ENCODE peak calls at places on chromosomes 6 and 20, in eight cellular contexts. One of them, this sample, is unnamed. For H3K9me3, the result is how much of the 10 kb centered on the place peaks cover.

GRCh38 chr6:159842035-159842434 is 42.0 kb downstream of the PNLDC1 start:
- DNase-seq in H9: no peak
- DNase-seq in CD8-positive, alpha-beta memory T cell: no peak
- DNase-seq in tibial artery: no peak
- DNase-seq in fibroblast of lung: no peak
- DNase-seq in small intestine: no peak
- DNase-seq in neural progenitor cell: peak
- DNase-seq in uterus: no peak
- DNase-seq in this sample: no peak

GRCh38 chr20:10761786-10762185 is 88.0 kb upstream of the JAG1 start:
- DNase-seq in tibial artery: peak
- DNase-seq in uterus: no peak
- DNase-seq in neural progenitor cell: no peak
- DNase-seq in small intestine: no peak
- DNase-seq in fibroblast of lung: peak
- DNase-seq in H9: no peak
- DNase-seq in CD8-positive, alpha-beta memory T cell: no peak
- DNase-seq in this sample: no peak

GRCh38 chr6:124999105-124999764 is 37.0 kb downstream of the RNF217 start:
- DNase-seq in tibial artery: no peak
- DNase-seq in small intestine: peak
- DNase-seq in H9: no peak
- DNase-seq in fibroblast of lung: no peak
- DNase-seq in uterus: no peak
- DNase-seq in CD8-positive, alpha-beta memory T cell: no peak
- DNase-seq in neural progenitor cell: no peak
- DNase-seq in this sample: no peak

GRCh38 chr6:145656128-145656527 is 79.2 kb downstream of the EPM2A start:
- DNase-seq in small intestine: no peak
- DNase-seq in fibroblast of lung: no peak
- DNase-seq in CD8-positive, alpha-beta memory T cell: no peak
- DNase-seq in uterus: no peak
- DNase-seq in neural progenitor cell: no peak
- DNase-seq in H9: no peak
- DNase-seq in tibial artery: no peak
- DNase-seq in this sample: no peak

GRCh38 chr6:64717281-64717680 is 989.7 kb downstream of the EYS start:
- DNase-seq in neural progenitor cell: no peak
- DNase-seq in CD8-positive, alpha-beta memory T cell: no peak
- DNase-seq in H9: no peak
- DNase-seq in small intestine: no peak
- DNase-seq in tibial artery: no peak
- DNase-seq in fibroblast of lung: no peak
- DNase-seq in uterus: no peak
- DNase-seq in this sample: no peak

GRCh38 chr6:129709451-129709908 is 497 bp downstream of the ARHGAP18 start:
- DNase-seq in CD8-positive, alpha-beta memory T cell: no peak
- DNase-seq in neural progenitor cell: no peak
- DNase-seq in H9: no peak
- DNase-seq in fibroblast of lung: peak
- DNase-seq in uterus: no peak
- DNase-seq in small intestine: peak
- DNase-seq in tibial artery: peak
- DNase-seq in this sample: peak

GRCh38 chr6:22764521-22764920 is 195.2 kb downstream of the HDGFL1 start:
- DNase-seq in CD8-positive, alpha-beta memory T cell: no peak
- DNase-seq in tibial artery: no peak
- DNase-seq in fibroblast of lung: peak
- DNase-seq in uterus: no peak
- DNase-seq in neural progenitor cell: no peak
- DNase-seq in small intestine: no peak
- DNase-seq in H9: no peak
- DNase-seq in this sample: no peak

GRCh38 chr6:46781478-46782378 is 11.5 kb upstream of the MEP1A start:
- DNase-seq in H9: no peak
- DNase-seq in neural progenitor cell: peak
- DNase-seq in CD8-positive, alpha-beta memory T cell: no peak
- DNase-seq in small intestine: peak
- DNase-seq in tibial artery: no peak
- DNase-seq in uterus: no peak
- DNase-seq in fibroblast of lung: peak
- DNase-seq in this sample: peak

GRCh38 chr6:93418448-93419303 is 683 bp downstream of the EPHA7 start:
- DNase-seq in tibial artery: peak
- DNase-seq in H9: peak
- DNase-seq in neural progenitor cell: peak
- DNase-seq in uterus: peak
- DNase-seq in fibroblast of lung: peak
- DNase-seq in CD8-positive, alpha-beta memory T cell: no peak
- DNase-seq in small intestine: peak
- DNase-seq in this sample: peak

GRCh38 chr6:158703840-158704822 is 54.3 kb downstream of the SYTL3 start:
- DNase-seq in CD8-positive, alpha-beta memory T cell: peak
- DNase-seq in neural progenitor cell: peak
- DNase-seq in tibial artery: peak
- DNase-seq in H9: peak
- DNase-seq in uterus: peak
- DNase-seq in fibroblast of lung: peak
- DNase-seq in small intestine: peak
- DNase-seq in this sample: peak

GRCh38 chr20:9331707-9332435 is 182.5 kb upstream of the LAMP5 start:
- DNase-seq in CD8-positive, alpha-beta memory T cell: no peak
- DNase-seq in tibial artery: no peak
- DNase-seq in neural progenitor cell: peak
- DNase-seq in H9: no peak
- DNase-seq in fibroblast of lung: no peak
- DNase-seq in small intestine: no peak
- DNase-seq in uterus: no peak
- DNase-seq in this sample: no peak

GRCh38 chr6:168154263-168154917 is 75.4 kb upstream of the FRMD1 start:
- DNase-seq in CD8-positive, alpha-beta memory T cell: no peak
- DNase-seq in fibroblast of lung: no peak
- DNase-seq in neural progenitor cell: no peak
- DNase-seq in uterus: no peak
- DNase-seq in H9: peak
- DNase-seq in tibial artery: peak
- DNase-seq in small intestine: peak
- DNase-seq in this sample: no peak

GRCh38 chr20:48176139-48176538 is 390.9 kb upstream of the SULF2 start:
- DNase-seq in uterus: no peak
- DNase-seq in CD8-positive, alpha-beta memory T cell: no peak
- DNase-seq in small intestine: no peak
- DNase-seq in fibroblast of lung: no peak
- DNase-seq in H9: no peak
- DNase-seq in neural progenitor cell: no peak
- DNase-seq in tibial artery: no peak
- DNase-seq in this sample: no peak

GRCh38 chr6:159422041-159422984 is 253.1 kb downstream of the FNDC1 start:
- DNase-seq in small intestine: no peak
- DNase-seq in uterus: no peak
- DNase-seq in H9: peak
- DNase-seq in tibial artery: no peak
- DNase-seq in CD8-positive, alpha-beta memory T cell: no peak
- DNase-seq in fibroblast of lung: no peak
- DNase-seq in neural progenitor cell: no peak
- DNase-seq in this sample: no peak

GRCh38 chr6:34284563-34285545 is 36.0 kb upstream of the SMIM29 start:
- DNase-seq in fibroblast of lung: peak
- DNase-seq in small intestine: no peak
- DNase-seq in CD8-positive, alpha-beta memory T cell: no peak
- DNase-seq in neural progenitor cell: no peak
- DNase-seq in tibial artery: peak
- DNase-seq in uterus: no peak
- DNase-seq in H9: no peak
- DNase-seq in this sample: no peak

DNA sequence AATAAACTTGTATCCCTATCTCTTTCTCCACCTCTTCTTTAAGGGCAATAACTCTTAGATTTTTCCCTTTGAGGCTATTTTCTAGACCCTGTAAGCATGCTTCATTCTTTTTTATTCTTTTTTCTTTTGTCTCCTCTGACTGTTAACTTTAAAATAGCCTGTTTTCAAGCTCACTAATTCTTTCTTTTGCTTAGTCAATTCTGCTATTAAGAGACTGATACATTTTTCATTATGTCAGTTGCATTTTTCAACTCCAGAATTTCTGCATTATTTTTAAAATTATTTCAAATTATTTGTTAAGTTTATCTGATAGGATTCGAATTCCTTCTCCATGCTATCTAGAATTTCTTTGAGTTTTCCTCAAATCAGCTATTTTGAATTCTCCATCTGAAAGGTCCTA is 84.0 kb downstream of the CFAP61 start:
- DNase-seq in neural progenitor cell: no peak
- DNase-seq in H9: no peak
- DNase-seq in uterus: no peak
- DNase-seq in fibroblast of lung: no peak
- DNase-seq in CD8-positive, alpha-beta memory T cell: no peak
- DNase-seq in small intestine: no peak
- DNase-seq in tibial artery: no peak
- DNase-seq in this sample: no peak
- H3K9me3 ChIP-seq in neural progenitor cell: under half
- H3K9me3 ChIP-seq in H9: under half
- H3K9me3 ChIP-seq in uterus: under half
- H3K9me3 ChIP-seq in fibroblast of lung: under half
- H3K9me3 ChIP-seq in CD8-positive, alpha-beta memory T cell: under half
- H3K9me3 ChIP-seq in small intestine: under half
- H3K9me3 ChIP-seq in tibial artery: under half
- H3K9me3 ChIP-seq in this sample: under half

DNA sequence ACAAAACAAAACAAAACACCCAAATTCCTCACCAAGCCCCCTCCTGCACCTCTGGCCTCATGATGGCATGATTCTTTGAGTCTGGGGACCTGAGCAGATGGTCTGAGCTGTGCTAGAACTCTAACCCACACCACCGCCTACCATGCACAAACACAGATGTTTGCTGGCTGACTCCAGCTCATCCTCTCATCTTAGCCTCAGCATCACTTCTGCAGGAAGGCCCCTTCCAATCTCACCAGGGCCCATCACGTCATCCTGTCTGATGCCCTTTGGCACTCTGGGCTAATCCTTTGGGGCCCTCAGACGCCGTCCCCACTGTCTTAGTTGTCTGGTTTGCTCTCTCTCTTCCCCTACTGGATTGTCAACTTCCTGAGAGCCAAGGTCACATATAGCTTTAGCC is 85.8 kb downstream of the PHACTR3 start:
- DNase-seq in uterus: no peak
- DNase-seq in H9: no peak
- DNase-seq in fibroblast of lung: no peak
- DNase-seq in small intestine: no peak
- DNase-seq in tibial artery: no peak
- DNase-seq in CD8-positive, alpha-beta memory T cell: no peak
- DNase-seq in neural progenitor cell: no peak
- DNase-seq in this sample: no peak
- H3K9me3 ChIP-seq in uterus: under half
- H3K9me3 ChIP-seq in H9: half or more
- H3K9me3 ChIP-seq in fibroblast of lung: under half
- H3K9me3 ChIP-seq in small intestine: under half
- H3K9me3 ChIP-seq in tibial artery: under half
- H3K9me3 ChIP-seq in CD8-positive, alpha-beta memory T cell: under half
- H3K9me3 ChIP-seq in neural progenitor cell: under half
- H3K9me3 ChIP-seq in this sample: under half

GRCh38 chr20:41599699-41600104 is 18.5 kb downstream of the CHD6 start:
- DNase-seq in small intestine: no peak
- DNase-seq in CD8-positive, alpha-beta memory T cell: no peak
- DNase-seq in uterus: no peak
- DNase-seq in fibroblast of lung: no peak
- DNase-seq in tibial artery: no peak
- DNase-seq in H9: no peak
- DNase-seq in neural progenitor cell: no peak
- DNase-seq in this sample: peak
- H3K9me3 ChIP-seq in small intestine: under half
- H3K9me3 ChIP-seq in CD8-positive, alpha-beta memory T cell: under half
- H3K9me3 ChIP-seq in uterus: under half
- H3K9me3 ChIP-seq in fibroblast of lung: under half
- H3K9me3 ChIP-seq in tibial artery: under half
- H3K9me3 ChIP-seq in H9: under half
- H3K9me3 ChIP-seq in neural progenitor cell: under half
- H3K9me3 ChIP-seq in this sample: under half

GRCh38 chr6:137496392-137496767 is 2.2 kb upstream of the OLIG3 start:
- DNase-seq in H9: peak
- DNase-seq in uterus: no peak
- DNase-seq in small intestine: no peak
- DNase-seq in fibroblast of lung: no peak
- DNase-seq in neural progenitor cell: peak
- DNase-seq in tibial artery: no peak
- DNase-seq in CD8-positive, alpha-beta memory T cell: no peak
- DNase-seq in this sample: no peak

GRCh38 chr6:137495652-137496391 is 1.6 kb upstream of the OLIG3 start:
- DNase-seq in neural progenitor cell: peak
- DNase-seq in small intestine: no peak
- DNase-seq in tibial artery: no peak
- DNase-seq in CD8-positive, alpha-beta memory T cell: no peak
- DNase-seq in uterus: no peak
- DNase-seq in fibroblast of lung: no peak
- DNase-seq in H9: peak
- DNase-seq in this sample: no peak

GRCh38 chr6:137494281-137494966 is at the start of gene OLIG3:
- DNase-seq in CD8-positive, alpha-beta memory T cell: no peak
- DNase-seq in neural progenitor cell: peak
- DNase-seq in uterus: no peak
- DNase-seq in tibial artery: no peak
- DNase-seq in H9: peak
- DNase-seq in fibroblast of lung: no peak
- DNase-seq in small intestine: no peak
- DNase-seq in this sample: no peak

GRCh38 chr6:137493218-137494038 is 766 bp downstream of the OLIG3 start:
- DNase-seq in neural progenitor cell: peak
- DNase-seq in H9: peak
- DNase-seq in fibroblast of lung: no peak
- DNase-seq in uterus: no peak
- DNase-seq in CD8-positive, alpha-beta memory T cell: no peak
- DNase-seq in tibial artery: no peak
- DNase-seq in small intestine: peak
- DNase-seq in this sample: no peak

GRCh38 chr6:137494967-137495595 is 887 bp upstream of the OLIG3 start:
- DNase-seq in tibial artery: no peak
- DNase-seq in small intestine: no peak
- DNase-seq in fibroblast of lung: peak
- DNase-seq in CD8-positive, alpha-beta memory T cell: no peak
- DNase-seq in H9: peak
- DNase-seq in neural progenitor cell: peak
- DNase-seq in uterus: no peak
- DNase-seq in this sample: no peak
- H3K9me3 ChIP-seq in tibial artery: under half
- H3K9me3 ChIP-seq in small intestine: under half
- H3K9me3 ChIP-seq in fibroblast of lung: under half
- H3K9me3 ChIP-seq in CD8-positive, alpha-beta memory T cell: under half
- H3K9me3 ChIP-seq in H9: under half
- H3K9me3 ChIP-seq in neural progenitor cell: under half
- H3K9me3 ChIP-seq in uterus: under half
- H3K9me3 ChIP-seq in this sample: under half

GRCh38 chr20:5636841-5637240 is 113.4 kb upstream of the SHLD1 start:
- DNase-seq in CD8-positive, alpha-beta memory T cell: no peak
- DNase-seq in uterus: no peak
- DNase-seq in neural progenitor cell: no peak
- DNase-seq in fibroblast of lung: no peak
- DNase-seq in H9: no peak
- DNase-seq in small intestine: no peak
- DNase-seq in tibial artery: no peak
- DNase-seq in this sample: no peak
- H3K9me3 ChIP-seq in CD8-positive, alpha-beta memory T cell: under half
- H3K9me3 ChIP-seq in uterus: under half
- H3K9me3 ChIP-seq in neural progenitor cell: under half
- H3K9me3 ChIP-seq in fibroblast of lung: under half
- H3K9me3 ChIP-seq in H9: under half
- H3K9me3 ChIP-seq in small intestine: under half
- H3K9me3 ChIP-seq in tibial artery: under half
- H3K9me3 ChIP-seq in this sample: under half

GRCh38 chr20:63079971-63080370 is 73.2 kb upstream of the BHLHE23 start:
- DNase-seq in CD8-positive, alpha-beta memory T cell: no peak
- DNase-seq in neural progenitor cell: no peak
- DNase-seq in small intestine: no peak
- DNase-seq in H9: no peak
- DNase-seq in tibial artery: no peak
- DNase-seq in uterus: no peak
- DNase-seq in fibroblast of lung: no peak
- DNase-seq in this sample: no peak
- H3K9me3 ChIP-seq in CD8-positive, alpha-beta memory T cell: under half
- H3K9me3 ChIP-seq in neural progenitor cell: under half
- H3K9me3 ChIP-seq in small intestine: under half
- H3K9me3 ChIP-seq in H9: under half
- H3K9me3 ChIP-seq in tibial artery: under half
- H3K9me3 ChIP-seq in uterus: under half
- H3K9me3 ChIP-seq in fibroblast of lung: under half
- H3K9me3 ChIP-seq in this sample: under half

This sample was measured in hepatocyte.